ENCODE peak calls at places on chromosomes 2 and 18, in five cellular contexts. U is AML-193; F is NCI-H774; V is GM03348; K is activated CD8-positive, alpha-beta memory T cell treated with anti-CD3 and anti-CD28 coated beads for 48 hours. I is an unnamed sample.

GRCh38 chr2:110869472-110870446 is 137.4 kb downstream of the ACOXL start:
- DNase-seq in U (no peak), F (no peak), V (no peak), K (no peak), I (no peak)

GRCh38 chr2:23814963-23815362 is 112.0 kb downstream of the ATAD2B start:
- DNase-seq in U (no peak), F (no peak), V (no peak), K (no peak), I (no peak)

GRCh38 chr2:222038086-222038802 is 260.6 kb downstream of the PAX3 start:
- DNase-seq in U (peak; percentile 11), F (no peak), V (peak; percentile 33), K (no peak), I (peak; percentile 15)

GRCh38 chr2:212227755-212228154 is 310.8 kb downstream of the ERBB4 start:
- DNase-seq in U (no peak), F (peak; percentile 40), V (peak; percentile 30), K (no peak), I (peak; percentile 6)

GRCh38 chr2:127089466-127090235 is 17.3 kb downstream of the BIN1 start:
- DNase-seq in U (no peak), F (no peak), V (no peak), K (no peak), I (no peak)

GRCh38 chr2:233061007-233061590 is 957 bp downstream of the INPP5D start:
- DNase-seq in U (no peak), F (no peak), V (no peak), K (no peak), I (no peak)

GRCh38 chr2:80461505-80462197 is 157.1 kb upstream of the LRRTM1 start:
- DNase-seq in U (no peak), F (no peak), V (no peak), K (no peak), I (no peak)

GRCh38 chr18:24016643-24017042 is 2.1 kb downstream of the TTC39C start:
- DNase-seq in U (peak; percentile 33), F (no peak), V (no peak), K (no peak), I (no peak)

GRCh38 chr2:20190862-20191713 is 33.8 kb downstream of the SDC1 start:
- DNase-seq in U (peak; percentile 28), F (no peak), V (no peak), K (no peak), I (no peak)

GRCh38 chr2:119826370-119826961 is 66.7 kb downstream of the PTPN4 start:
- DNase-seq in U (peak; percentile 57), F (no peak), V (peak; percentile 14), K (no peak), I (peak; percentile 28)

GRCh38 chr2:235300368-235301201 is 193.3 kb upstream of the AGAP1 start:
- DNase-seq in U (no peak), F (no peak), V (peak; percentile 44), K (no peak), I (peak; percentile 20)

GRCh38 chr2:135638825-135639224 is 102.8 kb upstream of the UBXN4 start:
- DNase-seq in U (no peak), F (no peak), V (no peak), K (no peak), I (no peak)

GRCh38 chr2:120109186-120110061 is 96.5 kb downstream of the EPB41L5 start:
- DNase-seq in U (peak; percentile 78), F (no peak), V (peak; percentile 29), K (no peak), I (peak; percentile 55)

GRCh38 chr2:102975996-102976636 is 214.3 kb downstream of the TMEM182 start:
- DNase-seq in U (peak; percentile 42), F (peak; percentile 15), V (peak; percentile 8), K (no peak), I (no peak)

GRCh38 chr2:96830064-96830562 is 13.7 kb downstream of the ANKRD23 start:
- DNase-seq in U (no peak), F (no peak), V (no peak), K (no peak), I (no peak)

GRCh38 chr18:68172842-68173549 is 541.9 kb downstream of the TMX3 start:
- DNase-seq in U (no peak), F (no peak), V (no peak), K (no peak), I (no peak)

GRCh38 chr2:127857494-127857818 is 499 bp downstream of the POLR2D start:
- DNase-seq in U (peak; percentile 8), F (peak; percentile 24), V (no peak), K (no peak), I (no peak)

GRCh38 chr2:126368778-126369177 is 287.2 kb upstream of the GYPC start:
- DNase-seq in U (no peak), F (no peak), V (no peak), K (no peak), I (no peak)

GRCh38 chr2:229408356-229408755 is 137.3 kb upstream of the PID1 start:
- DNase-seq in U (peak; percentile 68), F (no peak), V (peak; percentile 85), K (no peak), I (peak; percentile 86)

GRCh38 chr2:132798334-132798733 is 128.3 kb upstream of the LYPD1 start:
- DNase-seq in U (no peak), F (no peak), V (no peak), K (no peak), I (no peak)

GRCh38 chr2:15241208-15241607 is 319.9 kb downstream of the NBAS start:
- DNase-seq in U (no peak), F (no peak), V (no peak), K (no peak), I (no peak)

GRCh38 chr2:47269316-47270232 is 114.5 kb upstream of the STPG4 start:
- DNase-seq in U (no peak), F (no peak), V (peak; percentile 89), K (no peak), I (peak; percentile 99)

GRCh38 chr18:58937204-58937603 is 72.5 kb downstream of the ZNF532 start:
- DNase-seq in U (peak; percentile 10), F (no peak), V (peak; percentile 49), K (no peak), I (peak; percentile 41)

GRCh38 chr2:134716716-134717585 is 1.8 kb downstream of the TMEM163 start:
- DNase-seq in U (no peak), F (no peak), V (no peak), K (no peak), I (no peak)

GRCh38 chr2:105179469-105180372 is 61.8 kb upstream of the GPR45 start:
- DNase-seq in U (peak; percentile 10), F (peak; percentile 44), V (peak; percentile 55), K (no peak), I (peak; percentile 77)

GRCh38 chr2:217749009-217749408 is 253.8 kb downstream of the TNS1 start:
- DNase-seq in U (no peak), F (no peak), V (no peak), K (no peak), I (no peak)

GRCh38 chr2:19759880-19760279 is 141.9 kb downstream of the TTC32 start:
- DNase-seq in U (no peak), F (no peak), V (no peak), K (no peak), I (no peak)

GRCh38 chr18:78786776-78787175 is 192.8 kb upstream of the SALL3 start:
- DNase-seq in U (no peak), F (no peak), V (no peak), K (no peak), I (no peak)